ENCODE peak calls at places on chromosomes 3 and 15, in four cellular contexts. J, R, A and N are unnamed samples.

GRCh38 chr3:186081678-186082077 is 27.2 kb downstream of the ETV5 start:
- DNase-seq in A (no peak), J (no peak), R (no peak), N (no peak)

GRCh38 chr15:87817553-87817952 is 439.0 kb downstream of the NTRK3 start:
- DNase-seq in A (no peak), R (no peak), J (no peak), N (no peak)

GRCh38 chr3:198080521-198081384 is 120.7 kb downstream of the LMLN start:
- DNase-seq in R (peak; percentile 85), J (peak; percentile 47), A (peak; percentile 69), N (peak; percentile 81)

GRCh38 chr3:46646700-46647099 is 34.4 kb downstream of the FAM240A start:
- DNase-seq in J (no peak), R (no peak), A (no peak), N (no peak)

GRCh38 chr3:151404316-151404715 is 19.8 kb upstream of the P2RY12 start:
- DNase-seq in A (no peak), J (no peak), R (no peak), N (no peak)

GRCh38 chr3:189132125-189132744 is 39.5 kb upstream of the TPRG1 start:
- DNase-seq in R (no peak), J (peak; percentile 48), A (no peak), N (peak; percentile 34)

GRCh38 chr3:193330500-193331204 is 47.9 kb downstream of the ATP13A5 start:
- DNase-seq in J (no peak), A (no peak), R (no peak), N (no peak)

GRCh38 chr3:36937492-36937891 is 7.4 kb downstream of the TRANK1 start:
- DNase-seq in A (no peak), J (no peak), R (no peak), N (no peak)

GRCh38 chr3:71444028-71444860 is 139.3 kb downstream of the FOXP1 start:
- DNase-seq in R (peak; percentile 73), A (no peak), J (no peak), N (peak; percentile 27)

GRCh38 chr3:11136871-11137626 is 17.2 kb upstream of the HRH1 start:
- DNase-seq in J (peak; percentile 54), A (peak; percentile 93), R (peak; percentile 88), N (peak; percentile 78)

GRCh38 chr15:61186905-61187865 is 41.9 kb downstream of the RORA start:
- DNase-seq in A (no peak), J (no peak), R (peak; percentile 29), N (peak; percentile 47)

GRCh38 chr3:157354254-157354653 is 82.4 kb upstream of the PTX3 start:
- DNase-seq in J (no peak), R (no peak), A (no peak), N (no peak)

GRCh38 chr15:75775296-75776074 is 62.8 kb upstream of the CSPG4 start:
- DNase-seq in J (no peak), A (peak; percentile 40), R (no peak), N (no peak)

GRCh38 chr3:138950006-138950644 is 3.1 kb downstream of the FOXL2NB start:
- DNase-seq in A (no peak), R (peak; percentile 73), J (no peak), N (no peak)

GRCh38 chr3:58173670-58174472 is 36.9 kb downstream of the DNASE1L3 start:
- DNase-seq in R (peak; percentile 63), J (peak; percentile 40), A (no peak), N (no peak)

GRCh38 chr3:88101142-88101541 is 42.1 kb downstream of the ZNF654 start:
- DNase-seq in J (no peak), A (no peak), R (no peak), N (no peak)

GRCh38 chr15:85865070-85865684 is 70.5 kb upstream of the KLHL25 start:
- DNase-seq in R (peak; percentile 71), A (no peak), J (no peak), N (no peak)

GRCh38 chr3:159839561-159840379 is 148.9 kb upstream of the IL12A start:
- DNase-seq in J (no peak), A (no peak), R (peak; percentile 81), N (peak; percentile 56)

GRCh38 chr3:47098910-47099309 is 65.0 kb downstream of the SETD2 start:
- DNase-seq in A (no peak), J (no peak), R (peak; percentile 17), N (no peak)

GRCh38 chr3:194330579-194330978 is 20.5 kb downstream of the CPN2 start:
- DNase-seq in R (peak; percentile 56), A (no peak), J (no peak), N (no peak)

GRCh38 chr3:54745863-54746262 is 182.0 kb downstream of the LRTM1 start:
- DNase-seq in A (no peak), J (no peak), R (no peak), N (no peak)

GRCh38 chr15:49847937-49848823 is 227.3 kb downstream of the DTWD1 start:
- DNase-seq in J (no peak), R (no peak), A (no peak), N (no peak)

GRCh38 chr3:189961525-189962161 is 159.1 kb downstream of the P3H2 start:
- DNase-seq in A (peak; percentile 81), R (peak; percentile 65), J (peak; percentile 59), N (peak; percentile 76)

GRCh38 chr15:68620721-68621528 is 42.1 kb downstream of the CORO2B start:
- DNase-seq in R (no peak), J (peak; percentile 96), A (peak; percentile 88), N (peak; percentile 92)

GRCh38 chr3:15291589-15292541 is 40.5 kb downstream of the SH3BP5 start:
- DNase-seq in R (no peak), A (peak; percentile 66), J (no peak), N (no peak)

GRCh38 chr15:31328999-31329639 is 2.5 kb downstream of the KLF13 start:
- DNase-seq in R (peak; percentile 33), J (no peak), A (no peak), N (peak; percentile 60)

GRCh38 chr3:48919215-48920138 is 835 bp downstream of the ARIH2 start:
- DNase-seq in J (no peak), R (peak; percentile 81), A (no peak), N (peak; percentile 62)

GRCh38 chr3:113136071-113136470 is 75.3 kb upstream of the BOC start:
- DNase-seq in J (no peak), A (no peak), R (no peak), N (no peak)

GRCh38 chr3:12549971-12550760 is 4.9 kb upstream of the MKRN2OS start:
- DNase-seq in A (no peak), R (no peak), J (no peak), N (no peak)

GRCh38 chr3:128554100-128554464 is 61.1 kb upstream of the GATA2 start:
- DNase-seq in R (no peak), A (peak; percentile 44), J (no peak), N (no peak)

GRCh38 chr15:24878153-24878552 is 76.6 kb upstream of the SNRPN start:
- DNase-seq in J (peak; percentile 12), A (no peak), R (peak; percentile 57), N (peak; percentile 14)

GRCh38 chr15:77858677-77859490 is 218.6 kb downstream of the TBC1D2B start:
- DNase-seq in J (no peak), A (peak; percentile 49), R (no peak), N (peak; percentile 20)

GRCh38 chr3:189947948-189948723 is 172.6 kb downstream of the P3H2 start:
- DNase-seq in J (no peak), R (no peak), A (no peak), N (no peak)

GRCh38 chr3:177904661-177905060 is 631.6 kb upstream of the KCNMB2 start:
- DNase-seq in A (no peak), J (no peak), R (no peak), N (no peak)

GRCh38 chr3:22938739-22939138 is 264.4 kb upstream of the UBE2E2 start:
- DNase-seq in R (no peak), A (no peak), J (no peak), N (no peak)
- H3K4me1 ChIP-seq in R (no peaks in the 10 kb centered on the region), A (no peaks in the 10 kb centered on the region), J (peaks cover 3% of the 10 kb centered on the region), N (peaks cover 6% of the 10 kb centered on the region)

DNA sequence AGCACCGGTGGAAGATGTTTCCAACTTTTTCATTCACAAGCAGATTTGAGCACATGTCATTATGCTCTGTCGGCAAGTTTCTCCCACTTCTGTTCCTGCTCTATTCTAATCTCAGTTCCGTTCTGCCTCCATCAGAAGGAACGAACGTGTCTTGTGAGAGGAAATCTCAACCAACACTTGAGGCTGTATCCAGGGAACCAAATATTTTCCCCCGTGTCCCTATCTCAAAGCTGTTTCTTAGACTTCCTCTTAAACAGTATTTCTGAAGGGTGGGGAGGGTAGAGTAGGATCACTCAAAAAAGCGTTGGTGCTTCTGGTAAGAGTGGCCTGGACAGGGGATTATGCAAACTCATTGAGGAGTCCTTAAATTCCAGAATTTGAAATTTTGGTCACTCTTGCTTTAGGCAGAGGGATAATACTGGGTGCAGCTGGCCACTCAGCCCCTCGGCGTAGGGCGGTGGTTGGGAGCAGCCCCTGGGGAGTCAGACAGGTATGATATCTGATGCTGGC is 54.9 kb downstream of the FRMD4B start:
- DNase-seq in J (no peak), A (no peak), R (no peak), N (no peak)
- H3K27ac ChIP-seq in J (no peak overlapping the region), A (peak overlapping the region; percentile 59), R (no peak overlapping the region), N (no peak overlapping the region)

GRCh38 chr15:70087708-70088352 is 9.9 kb downstream of the TLE3 start:
- DNase-seq in R (no peak), A (no peak), J (no peak), N (no peak)
- TF ChIP-seq CTCF in R (no peak), A (no peak), J (no peak), N (no peak)

GRCh38 chr3:112086857-112087524 is 802 bp downstream of the C3orf52 start:
- DNase-seq in A (no peak), R (no peak), J (no peak), N (no peak)
- H3K4me1 ChIP-seq in A (peaks cover 12% of the 10 kb centered on the region), R (peaks cover 10% of the 10 kb centered on the region), J (no peaks in the 10 kb centered on the region), N (no peaks in the 10 kb centered on the region)

GRCh38 chr15:42108808-42109207 is 14.4 kb upstream of the PLA2G4D start:
- DNase-seq in A (no peak), R (no peak), J (no peak), N (no peak)

GRCh38 chr15:42107483-42107882 is 13.1 kb upstream of the PLA2G4D start:
- DNase-seq in A (no peak), J (no peak), R (no peak), N (no peak)

GRCh38 chr15:42104095-42104891 is 9.9 kb upstream of the PLA2G4D start:
- DNase-seq in R (no peak), J (no peak), A (no peak), N (no peak)

GRCh38 chr15:42108189-42108588 is 13.8 kb upstream of the PLA2G4D start:
- DNase-seq in J (no peak), A (no peak), R (no peak), N (no peak)

DNA sequence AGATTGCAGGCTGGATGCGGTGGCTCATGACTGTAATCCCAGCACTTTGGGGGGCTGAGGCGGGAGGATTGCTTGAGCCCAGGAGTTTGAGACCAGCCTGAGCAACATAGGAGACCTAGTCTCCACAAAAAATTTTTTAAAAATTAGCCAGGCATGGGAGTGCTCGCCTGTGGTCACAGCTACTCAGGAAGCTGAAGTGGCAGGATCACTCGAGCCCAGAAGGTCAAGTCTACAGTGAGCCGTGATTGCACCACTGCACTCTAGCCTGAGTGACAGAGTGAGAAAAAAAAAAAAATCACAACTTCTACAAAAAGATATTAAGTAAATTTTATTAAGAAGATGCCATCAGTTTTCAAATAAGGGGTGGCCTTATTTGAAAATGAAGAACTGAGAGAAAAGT is 11.9 kb upstream of the PLA2G4D start:
- DNase-seq in A (no peak), J (no peak), R (no peak), N (no peak)
- H3K27ac ChIP-seq in A (no peak overlapping the region), J (no peak overlapping the region), R (no peak overlapping the region), N (no peak overlapping the region)